ENCODE peak calls at places on chromosomes 7 and 10, in eight cellular contexts. Z is NCI-H460; G is cardiac muscle cell; U is activated T-cell treated with anti-CD3 and anti-CD28 coated beads, Interleukin-2, amount 50 U/mL, for 72 hours; X is T-helper 17 cell; L is amniotic stem cell; M is progenitor cell of endocrine pancreas; R is prostate gland. T is an unnamed sample.

GRCh38 chr7:1938788-1939433 is 268.8 kb downstream of the ELFN1 start:
- DNase-seq in Z (no peak), G (no peak), U (no peak), X (no peak), L (no peak), M (no peak), R (no peak), T (no peak)

GRCh38 chr10:118662228-118663035 is 67.0 kb upstream of the PRLHR start:
- DNase-seq in Z (no peak), G (no peak), U (no peak), X (no peak), L (no peak), M (no peak), R (no peak), T (no peak)

GRCh38 chr7:4436361-4436899 is 245.7 kb upstream of the FOXK1 start:
- DNase-seq in Z (no peak), G (no peak), U (no peak), X (no peak), L (no peak), M (no peak), R (no peak), T (no peak)

GRCh38 chr7:91628742-91629141 is 251.8 kb downstream of the MTERF1 start:
- DNase-seq in Z (no peak), G (peak), U (no peak), X (no peak), L (no peak), M (no peak), R (peak), T (peak)

GRCh38 chr7:27611043-27611442 is 51.6 kb downstream of the HIBADH start:
- DNase-seq in Z (no peak), G (no peak), U (no peak), X (no peak), L (no peak), M (no peak), R (no peak), T (no peak)

GRCh38 chr7:4702961-4703512 is 20.9 kb downstream of the FOXK1 start:
- DNase-seq in Z (no peak), G (peak), U (no peak), X (no peak), L (no peak), M (no peak), R (no peak), T (no peak)

GRCh38 chr7:142881586-142882337 is 3.8 kb downstream of the TRPV6 start:
- DNase-seq in Z (no peak), G (no peak), U (no peak), X (no peak), L (no peak), M (peak), R (no peak), T (no peak)

GRCh38 chr10:132319853-132320669 is 11.9 kb upstream of the LRRC27 start:
- DNase-seq in Z (peak), G (peak), U (peak), X (no peak), L (peak), M (no peak), R (no peak), T (peak)

GRCh38 chr7:1344421-1344820 is 111.7 kb downstream of the UNCX start:
- DNase-seq in Z (no peak), G (no peak), U (no peak), X (no peak), L (no peak), M (no peak), R (no peak), T (no peak)

GRCh38 chr7:16365952-16366351 is 55.4 kb downstream of the CRPPA start:
- DNase-seq in Z (no peak), G (no peak), U (no peak), X (no peak), L (no peak), M (no peak), R (no peak), T (no peak)

GRCh38 chr7:108311446-108312168 is 144.6 kb downstream of the NRCAM start:
- DNase-seq in Z (no peak), G (peak), U (no peak), X (no peak), L (no peak), M (no peak), R (no peak), T (peak)

GRCh38 chr7:155248366-155248756 is 49.3 kb upstream of the INSIG1 start:
- DNase-seq in Z (no peak), G (no peak), U (no peak), X (no peak), L (no peak), M (no peak), R (no peak), T (no peak)

GRCh38 chr10:70247360-70247759 is 14.1 kb upstream of the PPA1 start:
- DNase-seq in Z (no peak), G (no peak), U (no peak), X (no peak), L (no peak), M (no peak), R (no peak), T (no peak)

GRCh38 chr10:3692331-3692860 is 92.6 kb downstream of the KLF6 start:
- DNase-seq in Z (no peak), G (peak), U (no peak), X (no peak), L (no peak), M (no peak), R (no peak), T (no peak)

GRCh38 chr10:111323567-111323966 is 246.7 kb downstream of the ADRA2A start:
- DNase-seq in Z (no peak), G (no peak), U (no peak), X (no peak), L (no peak), M (no peak), R (no peak), T (no peak)

GRCh38 chr10:59585046-59585700 is 124.5 kb downstream of the SLC16A9 start:
- DNase-seq in Z (no peak), G (peak), U (no peak), X (no peak), L (no peak), M (no peak), R (peak), T (no peak)

GRCh38 chr7:7416031-7416968 is 119.4 kb downstream of the COL28A1 start:
- DNase-seq in Z (no peak), G (peak), U (peak), X (no peak), L (no peak), M (no peak), R (peak), T (no peak)

GRCh38 chr10:123974406-123974805 is 82.8 kb upstream of the CPXM2 start:
- DNase-seq in Z (peak), G (peak), U (no peak), X (no peak), L (no peak), M (no peak), R (no peak), T (no peak)

GRCh38 chr10:11442001-11442773 is 169.3 kb downstream of the USP6NL start:
- DNase-seq in Z (no peak), G (no peak), U (no peak), X (no peak), L (no peak), M (no peak), R (no peak), T (no peak)

GRCh38 chr7:5526190-5527037 is 102.8 kb upstream of the TNRC18 start:
- DNase-seq in Z (peak), G (peak), U (peak), X (no peak), L (no peak), M (no peak), R (peak), T (no peak)

GRCh38 chr7:30119890-30120577 is 14.8 kb upstream of the MTURN start:
- DNase-seq in Z (no peak), G (no peak), U (no peak), X (no peak), L (no peak), M (no peak), R (no peak), T (no peak)

T was measured in GM13977.